ENCODE peak calls at places on chromosomes 1 and 21, in nine cellular contexts. F, Y, Q, T, S, J, I, W and U are unnamed samples.

GRCh38 chr1:202117898-202118371 is 4.8 kb upstream of the GPR37L1 start:
- DNase-seq in W (peak), T (no peak), J (no peak), Y (no peak), I (no peak), F (no peak), Q (peak), S (no peak), U (no peak)

GRCh38 chr1:210726621-210727020 is 397.9 kb downstream of the HHAT start:
- DNase-seq in Q (peak), Y (peak), T (peak), F (peak), S (no peak), J (peak), W (no peak), I (no peak), U (no peak)

GRCh38 chr21:27674037-27674436 is 707.1 kb upstream of the ADAMTS5 start:
- DNase-seq in Y (no peak), J (no peak), F (peak), S (no peak), T (no peak), W (no peak), I (no peak), Q (no peak), U (peak)

GRCh38 chr21:17494051-17494450 is 18.8 kb upstream of the CXADR start:
- DNase-seq in T (no peak), S (no peak), I (no peak), Y (no peak), F (no peak), W (no peak), J (no peak), Q (no peak), U (no peak)

GRCh38 chr21:46437096-46437498 is 21.6 kb upstream of the DIP2A start:
- DNase-seq in Y (no peak), J (no peak), Q (no peak), S (no peak), W (no peak), F (no peak), I (no peak), T (no peak), U (no peak)

GRCh38 chr1:86776108-86776507 is 71.7 kb downstream of the SH3GLB1 start:
- DNase-seq in I (no peak), Y (no peak), W (no peak), T (no peak), Q (no peak), J (no peak), F (no peak), S (no peak), U (no peak)

GRCh38 chr1:164999135-164999534 is 357.4 kb downstream of the LMX1A start:
- DNase-seq in W (no peak), Y (no peak), J (no peak), F (no peak), S (no peak), T (no peak), I (no peak), Q (no peak), U (no peak)

GRCh38 chr1:155193275-155193990 is 14.3 kb downstream of the THBS3 start:
- DNase-seq in W (peak), F (peak), J (peak), Q (peak), T (peak), I (peak), S (peak), Y (peak), U (peak)

GRCh38 chr21:34595457-34595856 is 19.5 kb downstream of the RCAN1 start:
- DNase-seq in F (peak), W (no peak), J (no peak), Q (no peak), S (no peak), I (no peak), Y (no peak), T (no peak), U (no peak)

GRCh38 chr1:101284021-101284420 is 47.2 kb downstream of the S1PR1 start:
- DNase-seq in J (no peak), F (no peak), I (no peak), S (no peak), W (no peak), Q (no peak), T (no peak), Y (no peak), U (no peak)

GRCh38 chr1:906532-907420 is 16.9 kb upstream of the SAMD11 start:
- DNase-seq in W (peak), S (peak), Q (peak), F (peak), I (peak), T (peak), Y (no peak), J (peak), U (no peak)

GRCh38 chr1:34695580-34695979 is 59.3 kb upstream of the GJB5 start:
- DNase-seq in J (no peak), S (no peak), I (no peak), T (no peak), F (no peak), Q (no peak), Y (no peak), W (no peak), U (no peak)

GRCh38 chr1:3542635-3543034 is 68.7 kb downstream of the MEGF6 start:
- DNase-seq in Y (no peak), S (no peak), W (no peak), Q (no peak), T (no peak), I (no peak), J (no peak), F (no peak), U (no peak)

GRCh38 chr1:61143821-61144220 is 61.5 kb downstream of the NFIA start:
- DNase-seq in Q (no peak), I (no peak), W (no peak), Y (no peak), S (no peak), T (no peak), F (no peak), J (no peak), U (no peak)

GRCh38 chr1:58620259-58620658 is 43.2 kb upstream of the TACSTD2 start:
- DNase-seq in F (no peak), I (peak), Y (no peak), J (no peak), S (no peak), Q (peak), T (no peak), W (peak), U (no peak)

GRCh38 chr1:172670791-172671190 is 11.9 kb downstream of the FASLG start:
- DNase-seq in S (no peak), Y (no peak), Q (no peak), W (no peak), T (no peak), F (no peak), J (no peak), I (no peak), U (no peak)

GRCh38 chr1:109137959-109138757 is 24.2 kb downstream of the ELAPOR1 start:
- DNase-seq in S (no peak), W (peak), T (no peak), Y (no peak), F (no peak), I (peak), J (no peak), Q (peak), U (no peak)

GRCh38 chr1:94462606-94463005 is 44.4 kb downstream of the ABCD3 start:
- DNase-seq in F (no peak), Y (no peak), J (no peak), I (no peak), Q (peak), S (no peak), W (no peak), T (no peak), U (no peak)

GRCh38 chr1:94463765-94464330 is 45.7 kb downstream of the ABCD3 start:
- DNase-seq in W (no peak), Y (peak), F (peak), J (no peak), I (no peak), T (peak), S (no peak), Q (peak), U (peak)

DNA sequence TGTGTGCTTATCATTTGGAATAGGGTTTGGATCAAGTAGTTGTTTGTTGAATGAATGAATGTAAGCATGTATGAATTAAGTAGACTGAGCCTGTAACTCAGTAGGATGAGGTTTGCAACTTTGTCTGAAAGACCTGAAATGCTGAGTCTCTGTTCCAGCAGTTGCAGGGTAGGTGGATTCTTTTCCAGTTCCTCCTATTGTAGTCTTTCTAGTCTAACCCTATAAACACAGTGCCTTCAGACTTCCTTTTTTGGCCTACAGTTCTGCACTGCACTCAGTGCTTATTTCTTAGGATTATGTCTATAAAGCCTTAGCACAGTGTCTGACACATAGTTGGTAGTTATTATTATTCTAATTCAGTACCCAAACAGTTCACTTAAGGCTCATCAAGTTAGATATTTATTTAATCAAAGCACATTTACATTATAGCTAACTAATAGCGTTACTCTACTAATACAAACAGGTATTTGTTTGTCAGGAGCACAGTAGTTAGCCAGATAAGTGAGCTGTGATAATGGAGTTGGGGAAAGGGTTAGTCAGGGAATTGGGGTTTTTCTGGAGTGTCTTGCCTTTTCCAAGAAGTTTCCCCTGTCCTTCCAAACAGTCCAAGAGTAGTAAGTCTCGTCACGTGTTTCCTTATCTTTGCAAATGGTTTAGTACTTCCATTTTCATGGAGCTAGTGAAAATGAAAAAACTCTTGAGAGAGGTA is 45.0 kb downstream of the ABCD3 start:
- DNase-seq in F (no peak), T (no peak), Q (no peak), Y (no peak), W (no peak), S (no peak), I (no peak), J (no peak), U (no peak)
- TF ChIP-seq CTCF in F (no peak), T (no peak), Q (no peak), Y (no peak), W (no peak), S (no peak), I (no peak), J (no peak), U (no peak)

DNA sequence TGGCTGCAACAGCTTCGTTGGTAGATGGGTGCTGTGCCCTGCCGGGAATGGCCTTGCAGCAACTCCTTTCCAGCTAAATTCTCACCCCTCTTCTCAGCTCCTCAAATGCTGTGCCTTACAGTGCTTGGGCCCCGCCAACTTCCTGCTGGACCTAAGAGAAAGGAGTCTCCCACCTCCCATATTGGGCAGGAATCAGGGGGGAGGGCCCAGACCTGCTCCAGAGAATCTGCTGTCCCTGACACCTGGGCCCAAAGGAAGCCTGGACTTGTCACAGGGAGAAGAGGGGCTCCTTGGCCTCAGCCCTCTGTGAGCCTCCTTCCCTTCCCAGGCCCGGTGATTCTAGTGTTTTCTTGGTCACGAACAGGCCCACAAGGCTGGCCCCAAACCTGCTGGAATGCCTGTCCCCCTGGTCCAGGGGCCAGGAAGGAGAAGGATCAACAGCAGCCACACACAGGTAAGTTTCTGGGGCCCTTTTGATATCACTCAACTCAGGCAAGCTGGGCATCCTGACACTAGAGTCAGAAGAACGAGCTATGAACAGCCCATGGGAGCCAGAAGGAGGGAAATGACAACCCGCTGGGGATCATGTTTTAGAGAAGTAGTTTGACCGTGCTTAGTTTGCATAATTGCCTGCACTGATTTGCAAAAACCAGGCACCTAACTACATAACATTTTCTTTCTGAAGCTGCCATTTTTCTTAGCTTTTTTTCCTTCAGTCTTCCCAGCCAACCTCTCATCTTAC is 86.2 kb downstream of the CD247 start:
- DNase-seq in W (no peak), Q (no peak), T (no peak), Y (no peak), S (no peak), J (no peak), F (no peak), I (no peak), U (no peak)
- H3K4me3 ChIP-seq in W (no peak), Q (no peak), T (no peak), Y (no peak), S (no peak), J (no peak), F (no peak), I (no peak), U (no peak)

GRCh38 chr1:183670169-183670568 is 17.1 kb upstream of the APOBEC4 start:
- DNase-seq in I (no peak), Q (no peak), F (no peak), T (no peak), S (no peak), J (no peak), W (no peak), Y (no peak), U (no peak)
- TF ChIP-seq CTCF in I (no peak), Q (no peak), F (peak), T (no peak), S (no peak), J (no peak), W (no peak), Y (no peak), U (no peak)

DNA sequence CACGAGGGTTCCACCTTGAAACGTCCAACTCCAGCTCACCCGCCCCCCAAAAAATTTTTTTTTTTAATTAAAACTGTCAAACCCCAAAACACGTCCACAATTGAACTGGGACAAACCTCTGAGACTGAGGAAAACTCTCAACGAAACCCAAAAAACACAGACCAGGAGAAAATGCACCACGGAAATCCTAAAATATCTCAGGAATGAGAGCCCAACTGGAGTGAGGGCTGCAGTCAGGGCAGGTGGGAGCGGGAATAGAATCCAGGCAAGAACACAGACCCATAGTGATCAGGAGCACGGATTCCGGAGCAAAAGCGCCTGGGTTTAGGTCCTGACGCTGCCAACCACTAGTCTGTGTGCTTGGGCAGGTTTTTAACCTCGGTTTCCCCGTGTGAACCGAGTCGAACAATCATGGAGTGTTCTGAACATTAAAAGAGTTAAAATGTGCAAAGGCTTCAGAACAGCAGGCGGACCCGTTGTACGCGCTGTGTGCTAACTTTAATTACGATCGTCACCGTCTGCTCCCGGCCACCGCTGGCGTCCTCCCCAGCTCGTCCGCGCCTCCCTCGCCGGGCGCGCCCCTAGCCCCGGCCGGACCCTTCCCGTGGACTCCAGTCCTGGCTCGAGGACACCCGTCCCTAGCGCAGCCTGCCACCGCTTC is 624 bp downstream of the ARHGAP29 start:
- DNase-seq in S (no peak), W (peak), T (peak), I (peak), Y (peak), Q (peak), J (no peak), F (peak), U (no peak)
- H3K4me3 ChIP-seq in S (peak), W (peak), T (peak), I (peak), Y (peak), Q (peak), J (peak), F (peak), U (peak)

DNA sequence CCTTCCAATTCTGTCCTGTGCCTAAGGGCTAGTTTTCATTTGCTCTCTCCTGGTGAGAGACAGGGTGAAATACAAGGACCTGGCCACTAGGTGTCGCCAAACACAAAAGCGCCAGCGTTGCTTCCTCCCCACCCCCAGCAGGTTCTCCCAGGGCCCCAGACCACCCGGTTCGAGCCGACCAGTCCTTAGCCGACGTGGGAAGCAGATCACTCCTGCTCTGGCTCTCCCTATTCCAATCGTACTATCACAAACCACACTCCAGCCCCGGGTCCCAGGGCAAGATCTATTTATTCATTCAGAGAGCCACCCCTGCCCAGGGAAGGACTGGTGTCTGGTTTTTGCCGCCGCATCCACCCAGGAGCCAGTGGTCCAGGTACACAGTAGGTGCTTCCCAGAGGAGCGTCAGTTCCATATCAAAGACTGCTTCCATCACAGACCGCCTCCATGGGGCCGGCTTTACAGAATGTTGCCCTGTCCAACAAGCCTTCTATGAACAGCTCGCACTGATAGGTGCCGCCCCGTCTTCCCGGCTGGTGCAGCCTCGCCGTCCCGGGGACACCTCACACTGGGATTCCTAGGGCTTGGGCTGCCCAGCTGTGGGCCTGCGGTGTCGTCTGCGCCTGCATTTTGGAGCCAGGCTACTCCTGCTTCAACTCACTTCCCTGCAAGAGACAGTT is 35.0 kb downstream of the CTNNBIP1 start:
- DNase-seq in Q (peak), S (peak), I (peak), J (peak), T (peak), F (peak), Y (peak), W (peak), U (peak)
- TF ChIP-seq CTCF in Q (peak), S (peak), I (no peak), J (peak), T (peak), F (peak), Y (peak), W (peak), U (peak)

DNA sequence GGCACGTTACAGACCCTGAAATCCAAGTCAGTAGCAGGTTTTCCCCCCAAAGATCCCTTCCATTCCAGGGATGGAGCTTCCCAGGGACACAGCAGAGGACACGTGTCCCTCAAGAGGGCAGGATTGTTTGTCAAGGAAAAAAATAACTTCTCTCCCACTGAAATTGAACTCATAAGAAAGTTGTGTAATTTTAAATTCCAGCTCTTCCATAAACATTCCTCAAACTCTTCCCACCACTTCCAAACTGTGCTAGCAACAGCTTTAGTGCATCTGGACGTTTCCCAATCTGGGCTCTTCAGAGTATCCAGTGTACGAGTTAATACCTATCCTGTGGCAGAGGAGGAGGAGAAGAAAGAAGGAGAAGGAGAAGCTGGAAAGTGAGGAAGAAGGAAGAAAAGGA is 79.6 kb downstream of the PSMG1 start:
- DNase-seq in Y (no peak), F (no peak), Q (no peak), W (no peak), J (no peak), I (no peak), T (no peak), S (no peak), U (peak)
- H3K4me3 ChIP-seq in Y (no peak), F (no peak), Q (no peak), W (no peak), J (no peak), I (no peak), T (no peak), S (no peak), U (no peak)

GRCh38 chr1:205949753-205950152 is 6.5 kb upstream of the SLC26A9 start:
- DNase-seq in Y (no peak), Q (no peak), F (no peak), T (no peak), S (no peak), W (no peak), I (no peak), J (no peak), U (no peak)
- TF ChIP-seq CTCF in Y (no peak), Q (no peak), F (no peak), T (no peak), S (no peak), W (no peak), I (no peak), J (no peak), U (no peak)